ENCODE peak calls at places on chromosome 2, in four cellular contexts. X is K562, H is GM12878, R is HCT116. G is an unnamed sample.

GRCh38 chr2:11482473-11483031 is 16.6 kb upstream of the E2F6 start:
- DNase-seq in H (no peak), X (no peak), R (no peak), G (peak)

GRCh38 chr2:81894451-81894990 is 1590.0 kb upstream of the LRRTM1 start:
- DNase-seq in X (no peak), H (no peak), R (no peak), G (no peak)

GRCh38 chr2:46875226-46875899 is 40.2 kb downstream of the MCFD2 start:
- DNase-seq in H (no peak), R (no peak), X (no peak), G (no peak)

GRCh38 chr2:152542344-152542994 is 174.8 kb downstream of the PRPF40A start:
- DNase-seq in H (no peak), R (no peak), X (no peak), G (no peak)

GRCh38 chr2:64404002-64404731 is 49.8 kb upstream of the LGALSL start:
- DNase-seq in H (no peak), R (no peak), X (no peak), G (peak)

GRCh38 chr2:100283724-100284501 is 38.4 kb downstream of the LONRF2 start:
- DNase-seq in R (peak), H (no peak), X (peak), G (no peak)

GRCh38 chr2:31347788-31348187 is 66.8 kb downstream of the XDH start:
- DNase-seq in H (no peak), R (no peak), X (no peak), G (no peak)

GRCh38 chr2:121285077-121285449 is at the start of gene TFCP2L1:
- DNase-seq in X (peak), H (no peak), R (no peak), G (peak)

GRCh38 chr2:41906325-41906700 is 141.5 kb upstream of the PKDCC start:
- DNase-seq in H (no peak), X (no peak), R (no peak), G (no peak)

GRCh38 chr2:70992945-70993688 is 1.6 kb downstream of the TEX261 start:
- DNase-seq in H (no peak), R (no peak), X (no peak), G (no peak)

GRCh38 chr2:149467461-149467860 is 120.1 kb downstream of the MMADHC start:
- DNase-seq in H (no peak), X (no peak), R (no peak), G (no peak)

GRCh38 chr2:219128401-219128800 is 32.2 kb downstream of the NHEJ1 start:
- DNase-seq in H (no peak), R (no peak), X (peak), G (no peak)

GRCh38 chr2:30222636-30223360 is 8.5 kb upstream of the LBH start:
- DNase-seq in X (no peak), H (no peak), R (no peak), G (no peak)

GRCh38 chr2:239192975-239193374 is 207.8 kb downstream of the HDAC4 start:
- DNase-seq in H (no peak), R (no peak), X (no peak), G (no peak)

GRCh38 chr2:25331686-25332365 is 9.9 kb downstream of the DNMT3A start:
- DNase-seq in X (no peak), R (no peak), H (no peak), G (no peak)
- TF ChIP-seq MAX in X (no peak), R (no peak), H (no peak), G (no peak)

GRCh38 chr2:32849456-32850194 is 97.1 kb upstream of the LTBP1 start:
- DNase-seq in X (no peak), R (no peak), H (no peak), G (no peak)

GRCh38 chr2:32847734-32848133 is 99.0 kb upstream of the LTBP1 start:
- DNase-seq in R (no peak), X (no peak), H (no peak), G (no peak)

GRCh38 chr2:32856891-32857290 is 89.9 kb upstream of the LTBP1 start:
- DNase-seq in R (no peak), X (no peak), H (no peak), G (no peak)

GRCh38 chr2:32851777-32852439 is 94.8 kb upstream of the LTBP1 start:
- DNase-seq in H (no peak), R (no peak), X (no peak), G (no peak)

DNA sequence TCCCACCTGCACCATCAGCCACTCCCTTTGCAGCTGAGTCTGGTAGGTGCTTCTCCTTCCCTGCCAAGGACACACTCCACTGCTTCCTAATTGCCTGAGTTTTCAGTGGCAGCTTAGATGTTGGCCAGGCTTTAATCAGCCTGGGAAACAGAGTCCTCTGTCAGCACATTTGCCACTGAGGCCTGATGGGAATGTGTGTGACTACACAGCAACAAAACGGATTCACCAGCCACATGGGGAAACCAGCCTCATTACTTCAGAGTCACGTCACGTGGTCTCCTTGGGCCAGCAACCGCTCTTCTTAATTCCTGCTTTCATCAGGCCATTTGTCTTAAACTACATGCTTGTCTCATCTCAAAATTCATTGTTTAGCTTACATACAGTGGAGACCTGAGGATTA is 93.9 kb upstream of the LTBP1 start:
- DNase-seq in H (no peak), X (no peak), R (no peak), G (no peak)
- TF ChIP-seq ATF3 in H (no peak), X (no peak), R (no peak), G (no peak)

DNA sequence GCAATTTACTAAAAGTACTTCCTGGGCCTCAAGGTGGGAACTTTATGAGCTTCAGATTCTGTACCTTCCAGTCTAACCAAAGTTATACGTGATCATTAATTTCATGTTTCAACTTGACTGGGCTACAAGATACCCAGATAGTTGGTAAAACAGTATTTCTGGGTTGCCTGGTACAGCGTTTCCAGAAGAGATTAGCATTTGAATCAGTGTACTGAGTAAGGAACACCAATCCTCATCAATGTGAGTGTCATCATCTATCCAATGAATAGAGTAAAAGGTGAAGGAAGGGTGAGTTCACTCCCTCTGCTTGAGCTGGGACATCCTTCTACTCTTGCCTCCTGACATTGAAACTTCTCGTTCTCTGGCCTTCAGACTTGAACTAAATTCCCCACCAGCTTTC is 274.5 kb upstream of the ID2 start:
- DNase-seq in R (no peak), H (no peak), X (no peak), G (no peak)
- TF ChIP-seq MAX in R (no peak), H (no peak), X (no peak), G (no peak)

GRCh38 chr2:127072380-127072779 is 34.6 kb downstream of the BIN1 start:
- DNase-seq in X (no peak), H (no peak), R (no peak), G (no peak)

GRCh38 chr2:127074936-127075335 is 32.0 kb downstream of the BIN1 start:
- DNase-seq in R (no peak), X (no peak), H (no peak), G (no peak)

GRCh38 chr2:127071901-127072328 is 35.0 kb downstream of the BIN1 start:
- DNase-seq in R (no peak), H (no peak), X (no peak), G (no peak)

GRCh38 chr2:127074358-127074757 is 32.6 kb downstream of the BIN1 start:
- DNase-seq in X (no peak), R (no peak), H (no peak), G (no peak)

DNA sequence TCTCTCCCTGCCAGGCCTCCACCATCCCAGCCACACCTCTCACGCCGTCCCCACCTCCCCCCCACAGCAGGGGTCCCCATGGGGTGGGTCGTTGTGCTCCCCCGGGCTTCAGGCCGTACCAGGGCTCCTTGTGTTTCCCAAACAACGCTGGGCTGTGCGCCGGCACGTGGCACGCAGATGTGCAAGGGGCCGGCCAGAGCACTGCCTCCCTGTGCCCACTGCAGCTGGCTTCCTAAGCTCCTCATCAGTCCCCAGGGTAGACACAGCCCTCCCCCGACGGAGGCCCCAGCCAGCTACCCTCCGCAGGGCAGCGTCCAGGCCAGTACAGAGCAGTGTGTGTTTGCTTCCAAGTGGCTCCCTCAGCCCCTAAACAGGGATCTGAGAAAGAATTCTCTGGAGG is 34.0 kb downstream of the BIN1 start:
- DNase-seq in X (no peak), R (no peak), H (no peak), G (no peak)
- TF ChIP-seq ATF3 in X (no peak), R (no peak), H (no peak), G (no peak)

GRCh38 chr2:156466739-156467405 is 30.7 kb downstream of the GPD2 start:
- DNase-seq in H (no peak), X (no peak), R (no peak), G (no peak)

GRCh38 chr2:156459720-156460119 is 23.5 kb downstream of the GPD2 start:
- DNase-seq in R (no peak), H (no peak), X (no peak), G (no peak)

GRCh38 chr2:156465573-156465972 is 29.4 kb downstream of the GPD2 start:
- DNase-seq in R (no peak), X (no peak), H (no peak), G (no peak)

GRCh38 chr2:156458229-156458584 is 22.0 kb downstream of the GPD2 start:
- DNase-seq in H (no peak), R (no peak), X (no peak), G (no peak)

GRCh38 chr2:156464106-156464505 is 27.9 kb downstream of the GPD2 start:
- DNase-seq in H (no peak), R (no peak), X (no peak), G (no peak)
- TF ChIP-seq MAX in H (no peak), R (no peak), X (no peak), G (no peak)

DNA sequence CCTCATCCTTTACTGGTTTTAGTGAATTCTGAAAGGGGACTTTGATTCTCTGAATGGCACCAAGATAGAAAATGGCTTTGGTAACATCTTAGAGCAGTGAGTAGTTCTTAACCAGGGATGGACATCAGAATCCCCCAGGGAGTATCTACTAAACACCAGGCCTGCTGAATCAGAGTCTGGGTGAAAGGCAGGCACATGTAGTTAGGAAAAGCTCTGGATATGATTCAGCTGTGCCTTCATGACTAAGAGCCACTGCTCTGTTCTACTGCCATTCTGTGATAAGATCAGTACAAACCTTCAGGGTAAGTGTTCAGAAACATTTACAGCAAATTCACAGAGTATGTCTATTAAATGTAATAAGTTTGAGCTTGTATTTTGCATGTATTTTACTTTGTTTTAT is 46.2 kb upstream of the B3GNT2 start:
- DNase-seq in X (peak), R (no peak), H (no peak), G (no peak)
- TF ChIP-seq ATF3 in X (no peak), R (no peak), H (no peak), G (no peak)

DNA sequence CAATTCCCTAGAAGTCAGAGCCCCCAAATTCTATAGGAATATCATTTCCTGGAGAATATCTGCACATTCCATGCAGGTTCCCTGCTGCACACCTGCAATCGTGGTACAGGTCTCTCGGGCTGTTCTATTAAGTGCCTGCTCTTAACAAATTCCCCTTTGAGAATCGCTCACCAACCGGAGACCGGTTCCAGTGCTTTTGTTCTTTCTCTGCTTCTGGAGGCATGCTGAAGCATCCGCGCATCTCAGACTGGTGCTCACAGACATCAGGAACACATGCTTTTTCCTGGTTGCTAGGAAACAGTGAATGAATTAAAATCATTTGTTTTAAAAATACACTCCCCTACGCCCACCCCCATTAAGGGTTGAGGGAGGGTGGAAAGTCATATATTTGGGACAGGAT is at the start of gene C2orf80:
- DNase-seq in H (no peak), R (no peak), X (no peak), G (no peak)
- TF ChIP-seq MAX in H (no peak), R (no peak), X (no peak), G (no peak)

G was measured in WTC11.